ENCODE peak calls at places on chromosomes 1 and 21, in five cellular contexts. One of them, this sample, is unnamed.

GRCh38 chr1:160040481-160040880 is 8.7 kb upstream of the PIGM start:
- DNase-seq in fibroblast of mammary gland: no peak
- DNase-seq in GM23338: no peak
- DNase-seq in AG10803: no peak
- DNase-seq in RWPE2: no peak
- DNase-seq in this sample: no peak

GRCh38 chr1:202656951-202657646 is 53.2 kb downstream of the SYT2 start:
- DNase-seq in fibroblast of mammary gland: peak; percentile 25
- DNase-seq in RWPE2: no peak
- DNase-seq in AG10803: peak; percentile 10
- DNase-seq in GM23338: peak; percentile 93
- DNase-seq in this sample: peak; percentile 18

GRCh38 chr1:75345538-75346292 is 211.5 kb downstream of the LHX8 start:
- DNase-seq in RWPE2: no peak
- DNase-seq in AG10803: no peak
- DNase-seq in GM23338: no peak
- DNase-seq in fibroblast of mammary gland: no peak
- DNase-seq in this sample: no peak

GRCh38 chr1:104780470-104781078 is 1030.9 kb downstream of the AMY1C start:
- DNase-seq in GM23338: peak; percentile 62
- DNase-seq in AG10803: peak; percentile 4
- DNase-seq in fibroblast of mammary gland: peak; percentile 14
- DNase-seq in RWPE2: no peak
- DNase-seq in this sample: peak; percentile 3

GRCh38 chr1:173255214-173255813 is 48.2 kb upstream of the TNFSF4 start:
- DNase-seq in RWPE2: no peak
- DNase-seq in GM23338: peak; percentile 67
- DNase-seq in AG10803: peak; percentile 42
- DNase-seq in fibroblast of mammary gland: peak; percentile 70
- DNase-seq in this sample: peak; percentile 24

GRCh38 chr1:155323729-155324040 is 3.0 kb downstream of the RUSC1 start:
- DNase-seq in AG10803: peak; percentile 90
- DNase-seq in GM23338: peak; percentile 91
- DNase-seq in fibroblast of mammary gland: peak; percentile 91
- DNase-seq in RWPE2: peak; percentile 85
- DNase-seq in this sample: peak; percentile 83

GRCh38 chr21:43753439-43753799 is 22.7 kb downstream of the CSTB start:
- DNase-seq in GM23338: no peak
- DNase-seq in AG10803: no peak
- DNase-seq in RWPE2: no peak
- DNase-seq in fibroblast of mammary gland: no peak
- DNase-seq in this sample: no peak

GRCh38 chr1:183366116-183366515 is 52.1 kb downstream of the NMNAT2 start:
- DNase-seq in GM23338: no peak
- DNase-seq in AG10803: no peak
- DNase-seq in fibroblast of mammary gland: no peak
- DNase-seq in RWPE2: no peak
- DNase-seq in this sample: no peak

GRCh38 chr1:39061951-39062350 is 35.8 kb downstream of the NDUFS5 start:
- DNase-seq in fibroblast of mammary gland: peak; percentile 46
- DNase-seq in RWPE2: no peak
- DNase-seq in GM23338: no peak
- DNase-seq in AG10803: peak; percentile 25
- DNase-seq in this sample: peak; percentile 8

GRCh38 chr1:167442142-167442848 is 76.0 kb downstream of the CD247 start:
- DNase-seq in RWPE2: peak; percentile 79
- DNase-seq in fibroblast of mammary gland: peak; percentile 71
- DNase-seq in GM23338: peak; percentile 96
- DNase-seq in AG10803: peak; percentile 67
- DNase-seq in this sample: peak; percentile 62

GRCh38 chr1:31529999-31530705 is 46.2 kb upstream of the TINAGL1 start:
- DNase-seq in AG10803: peak; percentile 16
- DNase-seq in fibroblast of mammary gland: no peak
- DNase-seq in GM23338: no peak
- DNase-seq in RWPE2: no peak
- DNase-seq in this sample: no peak

GRCh38 chr1:63073530-63074306 is 248.6 kb upstream of the FOXD3 start:
- DNase-seq in AG10803: no peak
- DNase-seq in GM23338: peak; percentile 73
- DNase-seq in fibroblast of mammary gland: no peak
- DNase-seq in RWPE2: no peak
- DNase-seq in this sample: no peak

GRCh38 chr1:213281610-213282316 is 230.7 kb downstream of the RPS6KC1 start:
- DNase-seq in RWPE2: no peak
- DNase-seq in AG10803: no peak
- DNase-seq in GM23338: peak; percentile 41
- DNase-seq in fibroblast of mammary gland: no peak
- DNase-seq in this sample: no peak

GRCh38 chr1:232963366-232963765 is 13.0 kb downstream of the NTPCR start:
- DNase-seq in GM23338: no peak
- DNase-seq in RWPE2: no peak
- DNase-seq in fibroblast of mammary gland: peak; percentile 61
- DNase-seq in AG10803: peak; percentile 16
- DNase-seq in this sample: no peak

GRCh38 chr1:180198186-180198585 is 31.9 kb upstream of the LHX4 start:
- DNase-seq in RWPE2: no peak
- DNase-seq in AG10803: no peak
- DNase-seq in GM23338: no peak
- DNase-seq in fibroblast of mammary gland: no peak
- DNase-seq in this sample: no peak
- TF ChIP-seq CTCF in RWPE2: no peak
- TF ChIP-seq CTCF in AG10803: no peak
- TF ChIP-seq CTCF in GM23338: no peak
- TF ChIP-seq CTCF in fibroblast of mammary gland: no peak
- TF ChIP-seq CTCF in this sample: no peak

DNA sequence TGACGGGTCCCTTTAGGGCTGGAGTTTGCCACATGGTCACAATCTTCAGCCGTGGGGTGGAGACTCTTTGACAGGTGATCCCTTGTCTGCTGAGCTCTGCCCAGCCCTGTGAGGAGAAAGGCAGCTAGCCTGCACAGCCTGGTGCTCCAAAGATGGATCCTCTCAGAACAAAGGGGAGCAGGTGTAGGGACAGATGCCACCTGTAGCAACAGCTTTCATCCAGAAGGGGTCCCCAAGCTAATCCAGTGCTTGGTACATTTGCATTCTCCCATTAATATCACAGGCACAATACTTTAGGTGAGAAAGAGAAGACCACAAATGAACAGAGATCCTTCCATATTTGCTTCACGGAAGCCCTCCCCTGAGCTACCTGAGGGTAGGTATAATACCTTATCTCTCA is 93.2 kb downstream of the CCDC185 start:
- DNase-seq in GM23338: peak; percentile 32
- DNase-seq in AG10803: no peak
- DNase-seq in fibroblast of mammary gland: no peak
- DNase-seq in RWPE2: no peak
- DNase-seq in this sample: no peak
- TF ChIP-seq CTCF in GM23338: peak; percentile 42
- TF ChIP-seq CTCF in AG10803: no peak
- TF ChIP-seq CTCF in fibroblast of mammary gland: no peak
- TF ChIP-seq CTCF in RWPE2: no peak
- TF ChIP-seq CTCF in this sample: peak; percentile 20

GRCh38 chr1:100811808-100812207 is 82.8 kb downstream of the EXTL2 start:
- DNase-seq in RWPE2: no peak
- DNase-seq in GM23338: no peak
- DNase-seq in AG10803: peak; percentile 35
- DNase-seq in fibroblast of mammary gland: no peak
- DNase-seq in this sample: no peak
- TF ChIP-seq CTCF in RWPE2: no peak
- TF ChIP-seq CTCF in GM23338: no peak
- TF ChIP-seq CTCF in AG10803: no peak
- TF ChIP-seq CTCF in fibroblast of mammary gland: no peak
- TF ChIP-seq CTCF in this sample: no peak

GRCh38 chr1:230107941-230108340 is 40.9 kb downstream of the GALNT2 start:
- DNase-seq in GM23338: no peak
- DNase-seq in fibroblast of mammary gland: no peak
- DNase-seq in RWPE2: no peak
- DNase-seq in AG10803: peak; percentile 60
- DNase-seq in this sample: no peak

GRCh38 chr1:230108580-230108979 is 41.5 kb downstream of the GALNT2 start:
- DNase-seq in RWPE2: no peak
- DNase-seq in AG10803: no peak
- DNase-seq in fibroblast of mammary gland: no peak
- DNase-seq in GM23338: no peak
- DNase-seq in this sample: no peak

GRCh38 chr1:230109066-230109465 is 42.0 kb downstream of the GALNT2 start:
- DNase-seq in fibroblast of mammary gland: no peak
- DNase-seq in AG10803: no peak
- DNase-seq in GM23338: no peak
- DNase-seq in RWPE2: no peak
- DNase-seq in this sample: no peak

GRCh38 chr1:230110971-230111370 is 43.9 kb downstream of the GALNT2 start:
- DNase-seq in AG10803: no peak
- DNase-seq in GM23338: no peak
- DNase-seq in RWPE2: no peak
- DNase-seq in fibroblast of mammary gland: no peak
- DNase-seq in this sample: no peak

GRCh38 chr1:230109871-230110667 is 43.0 kb downstream of the GALNT2 start:
- DNase-seq in fibroblast of mammary gland: no peak
- DNase-seq in AG10803: no peak
- DNase-seq in RWPE2: no peak
- DNase-seq in GM23338: no peak
- DNase-seq in this sample: no peak
- TF ChIP-seq CTCF in fibroblast of mammary gland: no peak
- TF ChIP-seq CTCF in AG10803: no peak
- TF ChIP-seq CTCF in RWPE2: no peak
- TF ChIP-seq CTCF in GM23338: no peak
- TF ChIP-seq CTCF in this sample: no peak

DNA sequence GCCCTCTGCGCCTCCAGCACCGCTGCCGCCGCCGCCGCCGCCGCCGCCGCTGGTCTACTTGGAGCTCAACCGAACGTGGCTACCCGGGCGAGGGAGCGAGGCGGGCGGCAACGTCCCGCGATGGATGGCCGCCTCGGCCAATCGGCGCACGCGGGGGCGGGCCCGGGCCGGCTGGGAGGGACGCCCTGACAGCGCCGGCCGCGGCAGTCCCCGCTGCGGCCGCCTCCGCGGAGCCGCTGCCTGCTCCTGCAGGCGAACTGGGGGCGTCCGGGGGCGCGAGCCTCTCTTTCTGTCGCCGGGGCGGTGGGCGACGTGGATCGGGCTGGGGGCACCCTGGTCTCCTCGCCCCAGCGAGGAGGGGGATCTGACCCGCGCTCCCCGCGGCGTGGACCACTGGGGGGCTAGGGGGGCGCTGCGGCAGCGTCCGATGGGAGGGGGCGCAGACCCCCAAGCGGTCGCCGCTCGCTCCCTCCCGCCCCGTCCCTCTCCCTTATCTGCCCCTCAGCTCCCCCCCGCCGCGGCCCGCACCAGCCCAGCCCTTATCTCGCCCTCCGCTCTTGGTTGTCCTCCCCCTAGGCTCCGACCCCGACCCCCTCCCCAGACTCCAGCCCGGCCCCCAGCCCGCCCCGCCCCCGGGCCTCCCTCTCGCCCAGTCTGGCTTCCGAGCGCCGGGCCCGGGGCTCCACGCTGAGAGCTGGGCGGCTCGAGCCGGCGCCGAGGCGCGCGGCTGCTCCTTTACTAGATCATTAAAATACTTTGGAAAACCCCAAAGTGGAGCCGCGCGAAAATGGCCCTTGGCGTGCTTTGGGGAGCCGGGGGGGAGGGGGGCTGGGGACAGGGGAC is at the start of gene SSBP3:
- DNase-seq in GM23338: peak; percentile 94
- DNase-seq in fibroblast of mammary gland: peak; percentile 86
- DNase-seq in AG10803: peak; percentile 93
- DNase-seq in RWPE2: peak; percentile 84
- DNase-seq in this sample: peak; percentile 93
- TF ChIP-seq CTCF in GM23338: no peak
- TF ChIP-seq CTCF in fibroblast of mammary gland: no peak
- TF ChIP-seq CTCF in AG10803: no peak
- TF ChIP-seq CTCF in RWPE2: no peak
- TF ChIP-seq CTCF in this sample: peak; percentile 30

This sample was measured in HFFc6.